ENCODE peak calls at places on chromosomes 6 and 20, in six cellular contexts. One of them, this sample, is unnamed.

GRCh38 chr6:132483779-132484679 is 28.9 kb downstream of the STX7 start:
- DNase-seq in astrocyte of the spinal cord: peak
- DNase-seq in AG04450: peak
- DNase-seq in kidney: no peak
- DNase-seq in heart right ventricle: no peak
- DNase-seq in HFF-Myc: peak
- DNase-seq in this sample: peak

GRCh38 chr20:53660078-53660909 is 66.7 kb upstream of the ZNF217 start:
- DNase-seq in astrocyte of the spinal cord: no peak
- DNase-seq in AG04450: no peak
- DNase-seq in HFF-Myc: no peak
- DNase-seq in heart right ventricle: peak
- DNase-seq in kidney: peak
- DNase-seq in this sample: peak

GRCh38 chr20:62583424-62583920 is 58.8 kb upstream of the SLCO4A1 start:
- DNase-seq in AG04450: no peak
- DNase-seq in heart right ventricle: no peak
- DNase-seq in kidney: no peak
- DNase-seq in HFF-Myc: no peak
- DNase-seq in astrocyte of the spinal cord: no peak
- DNase-seq in this sample: peak

GRCh38 chr6:34331361-34332050 is 61.0 kb downstream of the NUDT3 start:
- DNase-seq in AG04450: no peak
- DNase-seq in heart right ventricle: no peak
- DNase-seq in HFF-Myc: no peak
- DNase-seq in kidney: no peak
- DNase-seq in astrocyte of the spinal cord: no peak
- DNase-seq in this sample: no peak

GRCh38 chr6:169577974-169578373 is 123.9 kb downstream of the WDR27 start:
- DNase-seq in AG04450: no peak
- DNase-seq in kidney: no peak
- DNase-seq in astrocyte of the spinal cord: peak
- DNase-seq in heart right ventricle: no peak
- DNase-seq in HFF-Myc: no peak
- DNase-seq in this sample: peak

GRCh38 chr20:47125553-47126373 is 230.7 kb downstream of the ZMYND8 start:
- DNase-seq in kidney: no peak
- DNase-seq in HFF-Myc: no peak
- DNase-seq in heart right ventricle: peak
- DNase-seq in astrocyte of the spinal cord: no peak
- DNase-seq in AG04450: no peak
- DNase-seq in this sample: peak

GRCh38 chr20:38935967-38936407 is 9.8 kb downstream of the FAM83D start:
- DNase-seq in AG04450: no peak
- DNase-seq in HFF-Myc: no peak
- DNase-seq in astrocyte of the spinal cord: no peak
- DNase-seq in heart right ventricle: no peak
- DNase-seq in kidney: no peak
- DNase-seq in this sample: no peak

GRCh38 chr6:36759177-36759757 is 61.6 kb downstream of the RAB44 start:
- DNase-seq in astrocyte of the spinal cord: peak
- DNase-seq in heart right ventricle: peak
- DNase-seq in kidney: peak
- DNase-seq in AG04450: peak
- DNase-seq in HFF-Myc: no peak
- DNase-seq in this sample: peak

GRCh38 chr6:2381872-2382661 is 136.7 kb upstream of the GMDS start:
- DNase-seq in HFF-Myc: no peak
- DNase-seq in kidney: no peak
- DNase-seq in AG04450: no peak
- DNase-seq in heart right ventricle: peak
- DNase-seq in astrocyte of the spinal cord: no peak
- DNase-seq in this sample: no peak

GRCh38 chr20:1364106-1364505 is 28.7 kb downstream of the FKBP1A start:
- DNase-seq in astrocyte of the spinal cord: no peak
- DNase-seq in kidney: no peak
- DNase-seq in heart right ventricle: no peak
- DNase-seq in AG04450: no peak
- DNase-seq in HFF-Myc: no peak
- DNase-seq in this sample: no peak

GRCh38 chr6:147080215-147080614 is 124.0 kb upstream of the STXBP5 start:
- DNase-seq in heart right ventricle: no peak
- DNase-seq in HFF-Myc: no peak
- DNase-seq in AG04450: no peak
- DNase-seq in kidney: no peak
- DNase-seq in astrocyte of the spinal cord: no peak
- DNase-seq in this sample: no peak

GRCh38 chr6:27795697-27796494 is 116.3 kb downstream of the OR2B2 start:
- DNase-seq in AG04450: peak
- DNase-seq in astrocyte of the spinal cord: peak
- DNase-seq in kidney: no peak
- DNase-seq in HFF-Myc: peak
- DNase-seq in heart right ventricle: no peak
- DNase-seq in this sample: peak

GRCh38 chr20:53071833-53072232 is 99.7 kb downstream of the TSHZ2 start:
- DNase-seq in HFF-Myc: no peak
- DNase-seq in astrocyte of the spinal cord: no peak
- DNase-seq in kidney: no peak
- DNase-seq in AG04450: no peak
- DNase-seq in heart right ventricle: no peak
- DNase-seq in this sample: no peak

GRCh38 chr20:34921436-34921835 is 34.2 kb downstream of the GSS start:
- DNase-seq in HFF-Myc: no peak
- DNase-seq in heart right ventricle: no peak
- DNase-seq in astrocyte of the spinal cord: no peak
- DNase-seq in AG04450: no peak
- DNase-seq in kidney: no peak
- DNase-seq in this sample: no peak

GRCh38 chr6:1766663-1767062 is 156.9 kb downstream of the FOXC1 start:
- DNase-seq in astrocyte of the spinal cord: no peak
- DNase-seq in kidney: no peak
- DNase-seq in AG04450: no peak
- DNase-seq in heart right ventricle: no peak
- DNase-seq in HFF-Myc: no peak
- DNase-seq in this sample: no peak

GRCh38 chr6:33983109-33983475 is 162.8 kb downstream of the GRM4 start:
- DNase-seq in heart right ventricle: no peak
- DNase-seq in kidney: peak
- DNase-seq in HFF-Myc: no peak
- DNase-seq in astrocyte of the spinal cord: no peak
- DNase-seq in AG04450: no peak
- DNase-seq in this sample: no peak

GRCh38 chr6:95690328-95690727 is 113.0 kb downstream of the MANEA start:
- DNase-seq in heart right ventricle: no peak
- DNase-seq in astrocyte of the spinal cord: no peak
- DNase-seq in AG04450: no peak
- DNase-seq in HFF-Myc: no peak
- DNase-seq in kidney: no peak
- DNase-seq in this sample: no peak

GRCh38 chr6:51842487-51843469 is 244.6 kb downstream of the PKHD1 start:
- DNase-seq in HFF-Myc: no peak
- DNase-seq in heart right ventricle: no peak
- DNase-seq in astrocyte of the spinal cord: no peak
- DNase-seq in AG04450: no peak
- DNase-seq in kidney: no peak
- DNase-seq in this sample: no peak

GRCh38 chr20:38221041-38221589 is 39.4 kb downstream of the KIAA1755 start:
- DNase-seq in heart right ventricle: peak
- DNase-seq in astrocyte of the spinal cord: peak
- DNase-seq in kidney: peak
- DNase-seq in HFF-Myc: no peak
- DNase-seq in AG04450: no peak
- DNase-seq in this sample: peak

GRCh38 chr6:39933669-39934059 is 598 bp downstream of the MOCS1 start:
- DNase-seq in kidney: no peak
- DNase-seq in HFF-Myc: no peak
- DNase-seq in astrocyte of the spinal cord: no peak
- DNase-seq in heart right ventricle: no peak
- DNase-seq in AG04450: no peak
- DNase-seq in this sample: peak

GRCh38 chr20:41124451-41125094 is 12.8 kb upstream of the PLCG1 start:
- DNase-seq in HFF-Myc: no peak
- DNase-seq in heart right ventricle: no peak
- DNase-seq in astrocyte of the spinal cord: no peak
- DNase-seq in AG04450: no peak
- DNase-seq in kidney: no peak
- DNase-seq in this sample: no peak
- TF ChIP-seq CTCF in HFF-Myc: no peak
- TF ChIP-seq CTCF in heart right ventricle: no peak
- TF ChIP-seq CTCF in astrocyte of the spinal cord: no peak
- TF ChIP-seq CTCF in AG04450: no peak
- TF ChIP-seq CTCF in kidney: no peak
- TF ChIP-seq CTCF in this sample: no peak

GRCh38 chr20:61050491-61050890 is 201.6 kb upstream of the CDH4 start:
- DNase-seq in kidney: no peak
- DNase-seq in HFF-Myc: no peak
- DNase-seq in AG04450: no peak
- DNase-seq in astrocyte of the spinal cord: no peak
- DNase-seq in heart right ventricle: no peak
- DNase-seq in this sample: no peak
- TF ChIP-seq CTCF in kidney: no peak
- TF ChIP-seq CTCF in HFF-Myc: no peak
- TF ChIP-seq CTCF in AG04450: no peak
- TF ChIP-seq CTCF in astrocyte of the spinal cord: no peak
- TF ChIP-seq CTCF in heart right ventricle: no peak
- TF ChIP-seq CTCF in this sample: no peak

GRCh38 chr6:71043902-71044301 is 87.0 kb upstream of the B3GAT2 start:
- DNase-seq in AG04450: no peak
- DNase-seq in astrocyte of the spinal cord: no peak
- DNase-seq in HFF-Myc: no peak
- DNase-seq in heart right ventricle: no peak
- DNase-seq in kidney: no peak
- DNase-seq in this sample: peak
- TF ChIP-seq CTCF in AG04450: no peak
- TF ChIP-seq CTCF in astrocyte of the spinal cord: no peak
- TF ChIP-seq CTCF in HFF-Myc: peak
- TF ChIP-seq CTCF in heart right ventricle: no peak
- TF ChIP-seq CTCF in kidney: no peak
- TF ChIP-seq CTCF in this sample: peak

DNA sequence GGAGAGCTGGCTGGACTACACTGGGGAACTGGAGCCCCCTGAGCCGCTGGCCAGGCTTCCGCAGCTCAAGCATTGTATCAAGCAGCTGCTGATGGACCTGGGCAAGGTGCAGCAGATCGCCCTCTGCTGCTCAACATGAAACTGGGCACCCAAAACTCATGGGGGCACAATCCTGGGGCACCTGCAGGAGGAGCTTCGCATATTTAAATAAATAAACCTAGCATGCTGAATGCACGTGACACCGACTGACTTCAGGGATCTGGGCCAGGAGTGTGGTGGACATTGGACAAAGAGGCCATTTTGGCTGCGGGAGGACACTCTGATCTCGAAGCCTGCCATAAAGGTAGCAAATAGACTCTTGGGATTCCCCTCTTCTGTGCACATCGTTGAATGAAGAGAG is 6.8 kb downstream of the SCAND1 start:
- DNase-seq in kidney: no peak
- DNase-seq in astrocyte of the spinal cord: no peak
- DNase-seq in AG04450: no peak
- DNase-seq in HFF-Myc: no peak
- DNase-seq in heart right ventricle: no peak
- DNase-seq in this sample: peak
- TF ChIP-seq CTCF in kidney: no peak
- TF ChIP-seq CTCF in astrocyte of the spinal cord: peak
- TF ChIP-seq CTCF in AG04450: peak
- TF ChIP-seq CTCF in HFF-Myc: peak
- TF ChIP-seq CTCF in heart right ventricle: peak
- TF ChIP-seq CTCF in this sample: peak

DNA sequence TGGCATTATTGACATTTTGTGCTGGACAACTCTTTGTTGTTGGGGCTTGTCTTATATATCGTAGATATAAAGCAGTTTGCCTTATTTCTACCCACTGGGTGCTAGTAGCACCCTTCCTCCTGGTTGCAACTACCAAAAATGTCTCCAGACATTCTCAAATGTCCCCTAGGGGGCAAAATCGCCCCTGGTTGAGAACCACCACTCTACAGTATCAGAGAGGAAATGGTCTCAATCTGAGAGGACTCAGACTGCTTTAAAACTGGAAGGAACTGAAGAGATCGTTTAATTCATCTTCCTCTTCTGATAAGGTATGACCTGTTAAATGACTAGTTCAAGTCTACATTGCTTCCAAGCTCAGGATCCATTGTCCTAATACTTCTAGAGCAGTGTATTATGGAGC is 14.9 kb downstream of the SH3BGRL2 start:
- DNase-seq in HFF-Myc: no peak
- DNase-seq in astrocyte of the spinal cord: no peak
- DNase-seq in AG04450: no peak
- DNase-seq in heart right ventricle: no peak
- DNase-seq in kidney: no peak
- DNase-seq in this sample: peak
- TF ChIP-seq CTCF in HFF-Myc: no peak
- TF ChIP-seq CTCF in astrocyte of the spinal cord: no peak
- TF ChIP-seq CTCF in AG04450: no peak
- TF ChIP-seq CTCF in heart right ventricle: no peak
- TF ChIP-seq CTCF in kidney: no peak
- TF ChIP-seq CTCF in this sample: peak

GRCh38 chr6:101539510-101540245 is 146.2 kb downstream of the GRIK2 start:
- DNase-seq in AG04450: no peak
- DNase-seq in HFF-Myc: no peak
- DNase-seq in kidney: no peak
- DNase-seq in heart right ventricle: no peak
- DNase-seq in astrocyte of the spinal cord: peak
- DNase-seq in this sample: no peak

GRCh38 chr6:101534386-101534785 is 140.9 kb downstream of the GRIK2 start:
- DNase-seq in astrocyte of the spinal cord: peak
- DNase-seq in HFF-Myc: no peak
- DNase-seq in AG04450: no peak
- DNase-seq in heart right ventricle: no peak
- DNase-seq in kidney: no peak
- DNase-seq in this sample: no peak

GRCh38 chr6:101537917-101538316 is 144.4 kb downstream of the GRIK2 start:
- DNase-seq in HFF-Myc: no peak
- DNase-seq in kidney: no peak
- DNase-seq in heart right ventricle: no peak
- DNase-seq in AG04450: no peak
- DNase-seq in astrocyte of the spinal cord: no peak
- DNase-seq in this sample: no peak

GRCh38 chr6:101531538-101531937 is 138.0 kb downstream of the GRIK2 start:
- DNase-seq in AG04450: no peak
- DNase-seq in heart right ventricle: no peak
- DNase-seq in HFF-Myc: no peak
- DNase-seq in astrocyte of the spinal cord: no peak
- DNase-seq in kidney: no peak
- DNase-seq in this sample: no peak

DNA sequence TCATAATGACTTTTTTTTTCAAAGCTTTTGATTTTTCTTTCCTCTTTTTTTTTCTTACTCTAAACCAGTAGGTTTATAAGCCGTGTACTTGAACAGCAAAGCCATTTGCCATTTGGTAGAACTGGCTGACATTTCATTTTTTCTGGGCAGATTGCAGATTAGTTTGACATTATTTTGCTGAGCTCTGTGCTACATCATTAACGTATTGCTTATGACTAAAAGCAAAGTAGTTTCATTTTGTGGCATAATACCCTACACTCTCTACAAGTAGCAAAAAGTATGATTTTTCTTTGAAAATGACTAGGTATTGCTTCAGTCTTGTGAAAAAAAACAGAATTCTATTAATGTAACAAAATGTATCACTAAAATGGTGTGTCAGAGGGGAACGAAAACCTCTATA is 141.3 kb downstream of the GRIK2 start:
- DNase-seq in kidney: no peak
- DNase-seq in HFF-Myc: no peak
- DNase-seq in astrocyte of the spinal cord: no peak
- DNase-seq in AG04450: no peak
- DNase-seq in heart right ventricle: no peak
- DNase-seq in this sample: no peak
- TF ChIP-seq CTCF in kidney: no peak
- TF ChIP-seq CTCF in HFF-Myc: no peak
- TF ChIP-seq CTCF in astrocyte of the spinal cord: no peak
- TF ChIP-seq CTCF in AG04450: no peak
- TF ChIP-seq CTCF in heart right ventricle: no peak
- TF ChIP-seq CTCF in this sample: no peak